ENCODE peak calls at places on chromosomes 4 and X, in four cellular contexts. One of them, this sample, is unnamed.

GRCh38 chrX:68842781-68843581 is 14.2 kb downstream of the EFNB1 start:
- DNase-seq in mucosa of descending colon: peak; percentile 69
- DNase-seq in tibial artery: no peak
- DNase-seq in right lobe of liver: no peak
- DNase-seq in this sample: no peak

GRCh38 chrX:138710866-138711331 is 618 bp downstream of the FGF13 start:
- DNase-seq in mucosa of descending colon: peak; percentile 49
- DNase-seq in tibial artery: no peak
- DNase-seq in right lobe of liver: peak; percentile 17
- DNase-seq in this sample: no peak

GRCh38 chrX:109841869-109842579 is 109.0 kb upstream of the ACSL4 start:
- DNase-seq in tibial artery: no peak
- DNase-seq in mucosa of descending colon: no peak
- DNase-seq in right lobe of liver: no peak
- DNase-seq in this sample: no peak

GRCh38 chr4:157992948-157993839 is 179.6 kb downstream of the GASK1B start:
- DNase-seq in right lobe of liver: no peak
- DNase-seq in mucosa of descending colon: no peak
- DNase-seq in tibial artery: no peak
- DNase-seq in this sample: no peak

GRCh38 chrX:67780694-67781109 is 236.9 kb downstream of the AR start:
- DNase-seq in mucosa of descending colon: peak; percentile 53
- DNase-seq in tibial artery: peak; percentile 88
- DNase-seq in right lobe of liver: peak; percentile 56
- DNase-seq in this sample: peak; percentile 82

GRCh38 chrX:130110379-130111219 is at the start of gene ELF4:
- DNase-seq in right lobe of liver: peak; percentile 51
- DNase-seq in mucosa of descending colon: peak; percentile 77
- DNase-seq in tibial artery: peak; percentile 71
- DNase-seq in this sample: no peak

GRCh38 chr4:30721353-30722091 is 1.4 kb downstream of the PCDH7 start:
- DNase-seq in mucosa of descending colon: peak; percentile 50
- DNase-seq in right lobe of liver: peak; percentile 23
- DNase-seq in tibial artery: peak; percentile 71
- DNase-seq in this sample: no peak

GRCh38 chr4:25859429-25860148 is 3.2 kb downstream of the SEL1L3 start:
- DNase-seq in mucosa of descending colon: no peak
- DNase-seq in tibial artery: no peak
- DNase-seq in right lobe of liver: no peak
- DNase-seq in this sample: no peak

GRCh38 chrX:155645180-155645579 is 32.4 kb upstream of the TMLHE start:
- DNase-seq in right lobe of liver: no peak
- DNase-seq in tibial artery: no peak
- DNase-seq in mucosa of descending colon: no peak
- DNase-seq in this sample: no peak

GRCh38 chr4:177283167-177283566 is 26.5 kb upstream of the NEIL3 start:
- DNase-seq in right lobe of liver: no peak
- DNase-seq in tibial artery: no peak
- DNase-seq in mucosa of descending colon: no peak
- DNase-seq in this sample: no peak

GRCh38 chr4:133151301-133151680 is 2.2 kb downstream of the PCDH10 start:
- DNase-seq in mucosa of descending colon: peak; percentile 45
- DNase-seq in tibial artery: peak; percentile 63
- DNase-seq in right lobe of liver: no peak
- DNase-seq in this sample: no peak

GRCh38 chrX:14903891-14904290 is 30.7 kb downstream of the MOSPD2 start:
- DNase-seq in mucosa of descending colon: no peak
- DNase-seq in right lobe of liver: no peak
- DNase-seq in tibial artery: no peak
- DNase-seq in this sample: no peak

GRCh38 chr4:95105112-95105511 is 347.4 kb downstream of the BMPR1B start:
- DNase-seq in right lobe of liver: no peak
- DNase-seq in mucosa of descending colon: no peak
- DNase-seq in tibial artery: no peak
- DNase-seq in this sample: no peak

GRCh38 chr4:3074846-3075651 is 568 bp downstream of the HTT start:
- DNase-seq in mucosa of descending colon: peak; percentile 79
- DNase-seq in right lobe of liver: peak; percentile 71
- DNase-seq in tibial artery: peak; percentile 73
- DNase-seq in this sample: no peak

GRCh38 chrX:68732906-68733493 is 85.5 kb downstream of the STARD8 start:
- DNase-seq in mucosa of descending colon: no peak
- DNase-seq in tibial artery: peak; percentile 71
- DNase-seq in right lobe of liver: peak; percentile 72
- DNase-seq in this sample: peak; percentile 76

GRCh38 chr4:156800463-156800862 is 171.1 kb downstream of the PDGFC start:
- DNase-seq in tibial artery: no peak
- DNase-seq in right lobe of liver: no peak
- DNase-seq in mucosa of descending colon: no peak
- DNase-seq in this sample: no peak

GRCh38 chr4:53786632-53787031 is 195.3 kb upstream of the LNX1 start:
- DNase-seq in mucosa of descending colon: no peak
- DNase-seq in tibial artery: no peak
- DNase-seq in right lobe of liver: no peak
- DNase-seq in this sample: no peak

GRCh38 chr4:147340547-147341225 is 140.2 kb upstream of the EDNRA start:
- DNase-seq in tibial artery: no peak
- DNase-seq in right lobe of liver: no peak
- DNase-seq in mucosa of descending colon: no peak
- DNase-seq in this sample: no peak

GRCh38 chrX:65406532-65406931 is 128.1 kb downstream of the LAS1L start:
- DNase-seq in mucosa of descending colon: no peak
- DNase-seq in tibial artery: no peak
- DNase-seq in right lobe of liver: no peak
- DNase-seq in this sample: no peak

GRCh38 chr4:33184684-33185083 is 2464.5 kb downstream of the PCDH7 start:
- DNase-seq in mucosa of descending colon: no peak
- DNase-seq in right lobe of liver: no peak
- DNase-seq in tibial artery: no peak
- DNase-seq in this sample: no peak

GRCh38 chrX:76148753-76149152 is 24.1 kb upstream of the PBDC1 start:
- DNase-seq in tibial artery: no peak
- DNase-seq in right lobe of liver: no peak
- DNase-seq in mucosa of descending colon: peak; percentile 63
- DNase-seq in this sample: no peak

GRCh38 chrX:22037911-22038537 is 5.9 kb downstream of the PHEX start:
- DNase-seq in tibial artery: no peak
- DNase-seq in mucosa of descending colon: no peak
- DNase-seq in right lobe of liver: no peak
- DNase-seq in this sample: no peak

GRCh38 chr4:185017964-185018772 is at the start of gene HELT:
- DNase-seq in tibial artery: no peak
- DNase-seq in right lobe of liver: no peak
- DNase-seq in mucosa of descending colon: no peak
- DNase-seq in this sample: no peak

GRCh38 chr4:48906283-48907173 is at the start of gene OCIAD2:
- DNase-seq in right lobe of liver: peak; percentile 81
- DNase-seq in mucosa of descending colon: peak; percentile 90
- DNase-seq in tibial artery: peak; percentile 76
- DNase-seq in this sample: no peak

DNA sequence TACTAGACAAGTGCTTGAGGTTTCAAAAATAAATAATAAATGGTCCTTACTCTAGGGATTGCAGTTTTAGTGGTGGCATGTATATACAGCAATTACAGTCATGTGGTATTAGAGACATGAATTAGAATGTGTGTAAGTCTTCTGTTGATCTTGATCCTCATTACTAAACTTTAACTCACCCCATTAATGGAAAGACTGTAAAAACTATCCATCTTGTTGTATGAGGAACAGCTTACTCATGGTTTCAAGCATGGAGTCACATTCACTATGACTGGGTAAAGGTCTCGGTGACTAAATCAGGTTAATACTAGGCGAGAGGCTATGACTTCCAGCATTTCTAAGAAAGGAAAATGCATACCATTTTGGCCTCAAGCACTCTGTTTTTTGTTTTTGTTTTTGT is 107.0 kb upstream of the HPGD start:
- DNase-seq in mucosa of descending colon: no peak
- DNase-seq in right lobe of liver: no peak
- DNase-seq in tibial artery: no peak
- DNase-seq in this sample: no peak
- TF ChIP-seq CTCF in mucosa of descending colon: no peak
- TF ChIP-seq CTCF in right lobe of liver: no peak
- TF ChIP-seq CTCF in tibial artery: no peak
- TF ChIP-seq CTCF in this sample: no peak

GRCh38 chr4:183142566-183143545 is 43.8 kb downstream of the WWC2 start:
- DNase-seq in tibial artery: peak; percentile 67
- DNase-seq in right lobe of liver: peak; percentile 62
- DNase-seq in mucosa of descending colon: no peak
- DNase-seq in this sample: no peak

GRCh38 chr4:183139058-183139740 is 40.1 kb downstream of the WWC2 start:
- DNase-seq in right lobe of liver: no peak
- DNase-seq in tibial artery: no peak
- DNase-seq in mucosa of descending colon: no peak
- DNase-seq in this sample: no peak

GRCh38 chr4:183141997-183142396 is 42.9 kb downstream of the WWC2 start:
- DNase-seq in mucosa of descending colon: no peak
- DNase-seq in tibial artery: no peak
- DNase-seq in right lobe of liver: no peak
- DNase-seq in this sample: no peak

GRCh38 chr4:183139972-183140570 is 41.0 kb downstream of the WWC2 start:
- DNase-seq in right lobe of liver: no peak
- DNase-seq in mucosa of descending colon: no peak
- DNase-seq in tibial artery: no peak
- DNase-seq in this sample: no peak

DNA sequence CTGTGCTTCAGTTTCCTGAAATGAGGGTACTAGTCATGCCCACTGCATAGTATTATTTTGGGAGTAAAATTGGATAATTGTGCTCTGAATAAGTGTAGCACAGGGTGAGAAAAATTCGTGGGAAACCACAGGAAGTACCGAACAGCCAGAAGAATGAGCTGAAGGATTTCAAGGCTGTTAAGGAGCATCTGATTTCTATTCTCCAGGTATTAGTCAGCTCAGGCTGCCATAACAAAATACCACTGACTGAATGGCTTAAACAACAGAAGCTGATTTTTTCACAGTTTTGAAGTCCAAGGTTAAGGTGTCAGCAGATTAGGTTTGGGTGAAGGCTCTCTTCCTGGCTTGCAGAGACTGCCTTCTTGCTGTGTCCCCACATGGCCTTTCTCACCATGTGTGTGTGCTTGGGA is 41.9 kb downstream of the WWC2 start:
- DNase-seq in mucosa of descending colon: no peak
- DNase-seq in right lobe of liver: no peak
- DNase-seq in tibial artery: no peak
- DNase-seq in this sample: no peak
- H3K4me1 ChIP-seq in mucosa of descending colon: no peaks in the 10 kb centered on the region
- H3K4me1 ChIP-seq in right lobe of liver: no peaks in the 10 kb centered on the region
- H3K4me1 ChIP-seq in tibial artery: peaks cover 33% of the 10 kb centered on the region
- H3K4me1 ChIP-seq in this sample: peaks cover 51% of the 10 kb centered on the region

DNA sequence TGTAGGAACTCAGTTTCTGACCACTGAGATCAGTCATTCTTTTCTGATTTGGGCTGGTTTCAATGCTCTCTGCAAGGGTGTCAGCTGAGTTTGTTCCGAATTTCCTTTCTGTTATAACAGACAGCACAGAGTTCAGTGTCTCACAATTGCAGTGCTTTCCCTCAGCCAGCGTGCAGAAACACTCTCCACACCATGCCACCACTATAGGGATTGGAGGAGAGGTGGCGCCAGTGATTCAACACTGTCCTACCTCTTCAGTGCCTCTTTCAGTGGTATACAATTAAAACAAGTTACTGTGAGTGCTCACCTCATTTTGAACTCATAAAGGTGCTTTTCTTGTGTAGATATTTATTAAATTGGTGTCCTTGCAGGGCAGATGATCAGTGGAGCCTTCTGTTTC is 413.2 kb upstream of the CXorf51B start:
- DNase-seq in mucosa of descending colon: no peak
- DNase-seq in right lobe of liver: no peak
- DNase-seq in tibial artery: no peak
- DNase-seq in this sample: no peak
- TF ChIP-seq CTCF in mucosa of descending colon: no peak
- TF ChIP-seq CTCF in right lobe of liver: peak; percentile 23
- TF ChIP-seq CTCF in tibial artery: no peak
- TF ChIP-seq CTCF in this sample: no peak

DNA sequence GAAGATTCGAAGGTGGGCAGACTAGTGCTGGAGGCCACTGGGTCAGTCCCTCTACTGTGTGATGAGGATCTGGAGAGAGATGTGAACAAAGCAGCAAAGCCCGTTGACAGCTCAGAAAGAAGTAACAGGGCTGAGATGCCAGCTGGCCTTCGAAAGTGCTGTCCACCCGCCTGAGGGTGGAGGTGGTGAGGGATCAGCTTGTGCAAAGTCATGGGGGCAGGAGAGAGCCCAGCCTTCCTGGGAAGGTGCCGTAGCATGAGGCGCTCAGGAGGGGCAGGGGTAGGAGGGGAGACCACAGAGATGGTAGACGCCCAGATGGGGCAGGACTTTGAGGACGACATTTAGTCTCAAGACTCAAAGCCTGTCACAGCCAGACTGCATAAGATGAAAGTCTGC is 19.7 kb downstream of the TBC1D14 start:
- DNase-seq in mucosa of descending colon: peak; percentile 52
- DNase-seq in right lobe of liver: no peak
- DNase-seq in tibial artery: no peak
- DNase-seq in this sample: no peak
- H3K4me1 ChIP-seq in mucosa of descending colon: peaks cover 50% of the 10 kb centered on the region
- H3K4me1 ChIP-seq in right lobe of liver: no peaks in the 10 kb centered on the region
- H3K4me1 ChIP-seq in tibial artery: peaks cover 5% of the 10 kb centered on the region
- H3K4me1 ChIP-seq in this sample: peaks cover 41% of the 10 kb centered on the region

DNA sequence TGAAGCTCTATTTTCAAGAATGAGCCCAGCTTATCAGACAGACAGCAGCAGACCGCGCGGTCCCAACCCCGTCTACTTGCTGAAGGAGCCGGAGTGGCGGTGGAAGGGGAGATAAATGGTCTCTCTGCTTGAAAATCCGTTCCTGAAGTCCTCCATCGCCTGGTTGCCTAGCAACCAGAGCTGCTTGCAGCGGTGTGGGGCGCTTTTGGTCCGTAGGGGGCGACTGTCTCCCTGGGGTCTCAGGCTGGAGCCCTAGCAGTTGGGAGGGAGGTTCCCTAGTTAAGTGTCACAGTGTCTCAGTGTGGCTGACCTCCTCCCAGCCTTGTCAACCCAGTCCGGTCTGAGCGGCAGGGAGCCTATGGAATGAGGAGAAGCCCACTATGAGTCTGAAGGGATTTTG is 8.3 kb upstream of the DLG3 start:
- DNase-seq in right lobe of liver: no peak
- DNase-seq in mucosa of descending colon: no peak
- DNase-seq in tibial artery: no peak
- DNase-seq in this sample: no peak
- TF ChIP-seq CTCF in right lobe of liver: no peak
- TF ChIP-seq CTCF in mucosa of descending colon: no peak
- TF ChIP-seq CTCF in tibial artery: no peak
- TF ChIP-seq CTCF in this sample: no peak